ENCODE peak calls at places on chromosomes 1 and 21, in six cellular contexts. L is GM06990; K is dorsolateral prefrontal cortex; Z is CD8-positive, alpha-beta T cell; F is NB4; J is BJ. R is an unnamed sample.

GRCh38 chr1:151327223-151327902 is at the start of gene PI4KB:
- DNase-seq in L (peak; percentile 91), K (peak; percentile 83), Z (peak; percentile 76), F (peak; percentile 97), J (peak; percentile 91), R (peak; percentile 90)

GRCh38 chr1:59397459-59397858 is 100.6 kb downstream of the FGGY start:
- DNase-seq in L (no peak), K (no peak), Z (no peak), F (no peak), J (no peak), R (no peak)

GRCh38 chr1:108082006-108082405 is 117.0 kb upstream of the VAV3 start:
- DNase-seq in L (no peak), K (peak; percentile 41), Z (no peak), F (no peak), J (no peak), R (no peak)

GRCh38 chr1:212030936-212031528 is 4.3 kb downstream of the INTS7 start:
- DNase-seq in L (no peak), K (no peak), Z (no peak), F (peak; percentile 47), J (peak; percentile 50), R (peak; percentile 90)

GRCh38 chr1:199218065-199218464 is 579.2 kb downstream of the PTPRC start:
- DNase-seq in L (no peak), K (no peak), Z (no peak), F (no peak), J (no peak), R (no peak)

GRCh38 chr1:33819290-33819912 is 44.5 kb upstream of the HMGB4 start:
- DNase-seq in L (no peak), K (no peak), Z (no peak), F (no peak), J (no peak), R (no peak)

GRCh38 chr1:116538527-116538926 is 32.3 kb downstream of the CD58 start:
- DNase-seq in L (peak; percentile 60), K (no peak), Z (no peak), F (no peak), J (no peak), R (no peak)

GRCh38 chr1:9849691-9850441 is 26.1 kb upstream of the CLSTN1 start:
- DNase-seq in L (peak; percentile 44), K (no peak), Z (no peak), F (no peak), J (no peak), R (no peak)

GRCh38 chr1:100523038-100523649 is 14.8 kb upstream of the GPR88 start:
- DNase-seq in L (no peak), K (no peak), Z (no peak), F (peak; percentile 89), J (no peak), R (no peak)

GRCh38 chr1:175152006-175152652 is 40.4 kb downstream of the KIAA0040 start:
- DNase-seq in L (no peak), K (peak; percentile 71), Z (peak; percentile 63), F (peak; percentile 59), J (no peak), R (no peak)

GRCh38 chr1:183279835-183280234 is 93.8 kb downstream of the LAMC2 start:
- DNase-seq in L (no peak), K (no peak), Z (no peak), F (peak; percentile 97), J (no peak), R (peak; percentile 85)

GRCh38 chr21:39484711-39485264 is 33.0 kb downstream of the SH3BGR start:
- DNase-seq in L (no peak), K (no peak), Z (no peak), F (no peak), J (no peak), R (no peak)

GRCh38 chr1:74733616-74734484 is 898 bp downstream of the TYW3 start:
- DNase-seq in L (no peak), K (no peak), Z (no peak), F (peak; percentile 81), J (peak; percentile 41), R (peak; percentile 43)

GRCh38 chr1:30761312-30762151 is 4.0 kb upstream of the LAPTM5 start:
- DNase-seq in L (no peak), K (no peak), Z (no peak), F (peak; percentile 57), J (no peak), R (no peak)

GRCh38 chr1:145757420-145757819 is 38.1 kb downstream of the CD160 start:
- DNase-seq in L (no peak), K (no peak), Z (no peak), F (no peak), J (no peak), R (no peak)

GRCh38 chr1:44907909-44908308 is 64.9 kb upstream of the PTCH2 start:
- DNase-seq in L (no peak), K (no peak), Z (no peak), F (no peak), J (no peak), R (no peak)

GRCh38 chr1:54838565-54839180 is 37.5 kb upstream of the TTC22 start:
- DNase-seq in L (no peak), K (no peak), Z (no peak), F (no peak), J (no peak), R (no peak)

GRCh38 chr1:234558186-234558836 is 51.7 kb downstream of the IRF2BP2 start:
- DNase-seq in L (no peak), K (no peak), Z (no peak), F (peak; percentile 99), J (no peak), R (no peak)

GRCh38 chr1:30976143-30976542 is 67.6 kb upstream of the SDC3 start:
- DNase-seq in L (no peak), K (no peak), Z (no peak), F (no peak), J (no peak), R (no peak)

GRCh38 chr1:44655609-44656008 is 18.7 kb downstream of the TMEM53 start:
- DNase-seq in L (no peak), K (no peak), Z (no peak), F (peak; percentile 58), J (no peak), R (no peak)

GRCh38 chr1:17405898-17406759 is 33.3 kb downstream of the RCC2 start:
- DNase-seq in L (no peak), K (peak; percentile 75), Z (peak; percentile 26), F (peak; percentile 70), J (no peak), R (peak; percentile 7)

GRCh38 chr1:153393926-153394325 is 3.1 kb upstream of the S100A8 start:
- DNase-seq in L (no peak), K (no peak), Z (no peak), F (peak; percentile 15), J (no peak), R (no peak)

GRCh38 chr1:30325999-30326398 is 397.4 kb downstream of the MATN1 start:
- DNase-seq in L (no peak), K (no peak), Z (no peak), F (no peak), J (no peak), R (no peak)

GRCh38 chr1:222079546-222079945 is 337.7 kb upstream of the DUSP10 start:
- DNase-seq in L (no peak), K (no peak), Z (no peak), F (no peak), J (no peak), R (no peak)

GRCh38 chr21:33245289-33245918 is 15.7 kb downstream of the IFNAR2 start:
- DNase-seq in L (no peak), K (no peak), Z (no peak), F (no peak), J (no peak), R (no peak)

GRCh38 chr1:29496701-29497100 is 260.4 kb downstream of the PTPRU start:
- DNase-seq in L (no peak), K (peak; percentile 24), Z (no peak), F (no peak), J (no peak), R (no peak)

GRCh38 chr1:41843378-41843777 is 75.3 kb downstream of the HIVEP3 start:
- DNase-seq in L (no peak), K (no peak), Z (no peak), F (no peak), J (peak; percentile 61), R (peak; percentile 43)

GRCh38 chr1:59261537-59261936 is 35.4 kb upstream of the FGGY start:
- DNase-seq in L (no peak), K (no peak), Z (no peak), F (peak; percentile 49), J (no peak), R (no peak)

GRCh38 chr1:183945432-183946308 is 91.9 kb downstream of the COLGALT2 start:
- DNase-seq in L (no peak), K (no peak), Z (no peak), F (peak; percentile 70), J (no peak), R (peak; percentile 31)

GRCh38 chr1:24551910-24552571 is 3.8 kb upstream of the NCMAP start:
- DNase-seq in L (no peak), K (no peak), Z (no peak), F (no peak), J (no peak), R (no peak)

GRCh38 chr1:116377564-116378529 is 4.8 kb downstream of the ATP1A1 start:
- DNase-seq in L (peak; percentile 78), K (peak; percentile 65), Z (no peak), F (peak; percentile 81), J (peak; percentile 79), R (peak; percentile 90)

GRCh38 chr1:229579101-229579651 is 20.7 kb upstream of the ABCB10 start:
- DNase-seq in L (no peak), K (peak; percentile 89), Z (no peak), F (peak; percentile 45), J (no peak), R (no peak)
- H3K4me3 ChIP-seq in L (no peak overlapping the region), K (peak overlapping the region; percentile 12), Z (no peak overlapping the region), F (no peak overlapping the region), J (no peak overlapping the region), R (peak overlapping the region; percentile 16)

DNA sequence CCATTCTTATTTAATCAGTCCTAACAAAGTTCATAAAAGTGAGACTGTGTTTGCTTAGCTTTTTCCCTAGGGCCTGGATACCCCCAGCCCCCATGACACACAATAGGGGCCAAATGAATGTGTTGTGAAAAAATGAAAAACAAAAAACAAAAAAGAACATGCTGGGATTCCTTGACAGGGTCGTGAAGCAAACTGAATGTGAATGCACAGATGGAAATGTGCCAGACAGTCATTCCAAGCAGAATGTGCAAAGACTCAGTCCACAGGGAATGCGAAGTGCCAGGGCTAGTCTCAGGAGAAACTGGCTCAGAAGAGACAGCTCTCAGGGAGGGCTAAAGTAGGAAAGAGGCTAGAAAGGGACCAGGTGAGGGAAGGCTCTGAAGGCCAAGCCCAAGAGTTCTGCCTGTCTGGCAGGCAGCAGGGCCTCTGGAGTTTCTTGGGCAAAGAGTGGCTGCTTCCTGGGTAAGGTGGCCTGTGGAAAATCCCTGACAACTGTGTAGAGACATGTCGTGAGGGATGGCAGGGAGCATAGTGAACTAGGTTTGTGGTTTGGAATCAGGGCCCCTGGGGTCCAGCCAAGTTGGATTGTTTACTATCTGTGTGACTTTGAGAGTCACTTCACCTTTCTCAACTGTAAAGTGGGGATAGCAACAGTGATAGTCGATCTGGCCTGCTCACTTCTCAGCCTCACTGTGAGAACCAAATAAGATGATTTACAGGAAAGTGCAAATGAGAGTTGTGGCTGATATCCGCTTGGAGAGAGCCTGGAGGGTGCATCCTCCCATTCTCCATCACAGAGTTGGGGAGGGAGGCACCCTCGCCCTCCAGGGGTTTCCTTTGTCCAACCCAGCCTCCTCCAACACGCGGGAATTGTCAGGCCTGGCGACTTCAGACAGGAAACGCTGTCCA is 1.2 kb upstream of the ADAM15 start:
- DNase-seq in L (no peak), K (no peak), Z (no peak), F (no peak), J (no peak), R (no peak)
- H3K4me3 ChIP-seq in L (peak overlapping the region; percentile 53), K (peak overlapping the region; percentile 75), Z (peak overlapping the region; percentile 94), F (peak overlapping the region; percentile 70), J (peak overlapping the region; percentile 68), R (peak overlapping the region; percentile 83)

GRCh38 chr1:79040424-79041089 is 34.0 kb upstream of the ADGRL4 start:
- DNase-seq in L (peak; percentile 65), K (no peak), Z (no peak), F (no peak), J (no peak), R (no peak)
- H3K4me3 ChIP-seq in L (no peak overlapping the region), K (no peak overlapping the region), Z (no peak overlapping the region), F (no peak overlapping the region), J (no peak overlapping the region), R (peak overlapping the region; percentile 31)

GRCh38 chr1:61255324-61255703 is 173.0 kb downstream of the NFIA start:
- DNase-seq in L (no peak), K (no peak), Z (no peak), F (peak; percentile 22), J (no peak), R (no peak)
- H3K4me3 ChIP-seq in L (no peak overlapping the region), K (no peak overlapping the region), Z (no peak overlapping the region), F (no peak overlapping the region), J (peak overlapping the region; percentile 20), R (peak overlapping the region; percentile 33)